ENCODE peak calls at places on chromosome 21, in six cellular contexts. B is BE2C, Z is prostate gland, V is A549, G is uterus, N is upper lobe of right lung. C is an unnamed sample.

GRCh38 chr21:26846036-26846931 is 1.1 kb upstream of the ADAMTS1 start:
- DNase-seq in N (peak; percentile 86), V (no peak), G (peak; percentile 91), B (peak; percentile 76), Z (peak; percentile 40), C (peak; percentile 78)

GRCh38 chr21:45366931-45367401 is 38.0 kb upstream of the COL18A1 start:
- DNase-seq in B (peak; percentile 75), Z (no peak), G (peak; percentile 91), N (no peak), V (peak; percentile 76), C (no peak)

GRCh38 chr21:41752231-41752681 is 14.6 kb downstream of the RIPK4 start:
- DNase-seq in Z (no peak), V (no peak), G (no peak), B (no peak), N (no peak), C (no peak)

GRCh38 chr21:31972622-31973021 is 99.8 kb downstream of the HUNK start:
- DNase-seq in B (no peak), V (no peak), Z (no peak), G (no peak), N (no peak), C (no peak)

GRCh38 chr21:36700961-36701911 is 2.3 kb downstream of the SIM2 start:
- DNase-seq in Z (no peak), V (no peak), G (no peak), B (no peak), N (peak; percentile 61), C (no peak)

GRCh38 chr21:43619344-43619743 is 39.9 kb downstream of the HSF2BP start:
- DNase-seq in B (no peak), V (no peak), G (no peak), Z (no peak), N (no peak), C (no peak)

GRCh38 chr21:41561701-41562100 is 53.7 kb upstream of the TMPRSS2 start:
- DNase-seq in Z (no peak), V (no peak), N (no peak), G (no peak), B (no peak), C (no peak)

GRCh38 chr21:46057710-46058241 is 40.1 kb upstream of the COL6A2 start:
- DNase-seq in V (no peak), Z (no peak), G (no peak), B (no peak), N (no peak), C (peak; percentile 28)

GRCh38 chr21:37758997-37759396 is 157.3 kb downstream of the KCNJ6 start:
- DNase-seq in B (peak; percentile 27), G (no peak), Z (peak; percentile 28), V (peak; percentile 23), N (peak; percentile 72), C (no peak)

GRCh38 chr21:45098867-45099266 is 24.5 kb downstream of the ADARB1 start:
- DNase-seq in Z (no peak), G (no peak), V (no peak), B (no peak), N (no peak), C (no peak)

GRCh38 chr21:35732788-35733187 is 327.5 kb downstream of the SETD4 start:
- DNase-seq in B (no peak), V (no peak), N (no peak), Z (peak; percentile 19), G (no peak), C (no peak)

GRCh38 chr21:43262427-43262826 is 93.6 kb downstream of the CRYAA start:
- DNase-seq in N (peak; percentile 46), B (peak; percentile 29), G (no peak), V (no peak), Z (no peak), C (peak; percentile 33)

GRCh38 chr21:44527983-44528633 is 11.9 kb downstream of the KRTAP10-1 start:
- DNase-seq in Z (no peak), B (peak; percentile 4), V (no peak), N (peak; percentile 54), G (peak; percentile 5), C (peak; percentile 34)

GRCh38 chr21:44415073-44416025 is 40.0 kb upstream of the LRRC3 start:
- DNase-seq in N (peak; percentile 29), V (no peak), B (no peak), G (peak; percentile 1), Z (no peak), C (no peak)

GRCh38 chr21:37845535-37845934 is 70.7 kb downstream of the KCNJ6 start:
- DNase-seq in N (no peak), V (no peak), G (no peak), B (no peak), Z (no peak), C (no peak)

GRCh38 chr21:36848875-36849274 is 117.6 kb downstream of the HLCS start:
- DNase-seq in Z (no peak), G (no peak), V (no peak), N (no peak), B (no peak), C (no peak)

GRCh38 chr21:46325073-46325912 is 1.3 kb downstream of the PCNT start:
- DNase-seq in B (peak; percentile 87), V (peak; percentile 65), G (peak; percentile 48), N (peak; percentile 75), Z (peak; percentile 46), C (peak; percentile 64)

GRCh38 chr21:33761104-33762036 is 119.1 kb downstream of the ITSN1 start:
- DNase-seq in N (no peak), Z (no peak), B (no peak), V (peak; percentile 46), G (peak; percentile 23), C (no peak)

GRCh38 chr21:37249112-37249904 is 17.8 kb downstream of the VPS26C start:
- DNase-seq in N (no peak), Z (no peak), V (no peak), G (no peak), B (no peak), C (no peak)

GRCh38 chr21:45579383-45580180 is 37.3 kb upstream of the SLC19A1 start:
- DNase-seq in V (no peak), G (peak; percentile 7), N (peak; percentile 55), B (no peak), Z (no peak), C (peak; percentile 32)

GRCh38 chr21:29346281-29346680 is 47.6 kb downstream of the BACH1 start:
- DNase-seq in V (no peak), N (no peak), Z (no peak), B (no peak), G (no peak), C (no peak)

GRCh38 chr21:29656504-29657227 is 283.1 kb downstream of the GRIK1 start:
- DNase-seq in N (no peak), B (no peak), G (no peak), Z (no peak), V (no peak), C (no peak)

GRCh38 chr21:42426424-42426823 is 22.7 kb downstream of the UBASH3A start:
- DNase-seq in B (no peak), G (no peak), N (no peak), V (no peak), Z (no peak), C (no peak)

GRCh38 chr21:29477941-29478340 is 179.2 kb downstream of the BACH1 start:
- DNase-seq in G (no peak), N (no peak), Z (no peak), B (no peak), V (no peak), C (no peak)

GRCh38 chr21:16608209-16608830 is 878.5 kb downstream of the USP25 start:
- DNase-seq in Z (no peak), V (no peak), B (no peak), G (no peak), N (no peak), C (no peak)

GRCh38 chr21:41715649-41716321 is 51.1 kb downstream of the RIPK4 start:
- DNase-seq in V (peak; percentile 72), G (no peak), Z (no peak), B (no peak), N (peak; percentile 32), C (no peak)

GRCh38 chr21:46150073-46150472 is 5.3 kb downstream of the FTCD start:
- DNase-seq in G (no peak), Z (no peak), V (no peak), B (peak; percentile 15), N (peak; percentile 56), C (peak; percentile 36)

DNA sequence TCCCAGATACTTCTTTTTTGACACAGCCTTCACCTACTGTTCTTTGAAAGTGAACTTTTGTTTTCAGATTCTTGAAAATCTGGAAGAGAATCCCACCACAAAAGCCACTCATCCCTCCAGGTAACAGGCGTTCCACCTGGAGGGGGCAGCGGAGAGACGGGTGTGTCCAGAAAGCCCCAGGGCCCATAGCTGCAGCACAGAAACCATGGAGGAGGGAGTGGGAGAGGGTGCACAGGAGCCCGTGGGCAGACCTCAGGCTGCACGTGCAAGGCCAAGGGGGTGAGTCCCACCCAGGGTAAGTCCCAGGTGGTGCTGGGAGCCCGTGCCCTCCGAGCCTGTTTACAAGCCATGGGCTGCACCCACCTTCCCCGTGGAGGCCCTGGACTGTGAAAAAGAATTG is 86.5 kb downstream of the PSMG1 start:
- DNase-seq in Z (no peak), V (no peak), B (no peak), G (no peak), N (no peak), C (no peak)
- TF ChIP-seq CTCF in Z (no peak), V (no peak), B (peak; percentile 14), G (no peak), N (no peak), C (no peak)

DNA sequence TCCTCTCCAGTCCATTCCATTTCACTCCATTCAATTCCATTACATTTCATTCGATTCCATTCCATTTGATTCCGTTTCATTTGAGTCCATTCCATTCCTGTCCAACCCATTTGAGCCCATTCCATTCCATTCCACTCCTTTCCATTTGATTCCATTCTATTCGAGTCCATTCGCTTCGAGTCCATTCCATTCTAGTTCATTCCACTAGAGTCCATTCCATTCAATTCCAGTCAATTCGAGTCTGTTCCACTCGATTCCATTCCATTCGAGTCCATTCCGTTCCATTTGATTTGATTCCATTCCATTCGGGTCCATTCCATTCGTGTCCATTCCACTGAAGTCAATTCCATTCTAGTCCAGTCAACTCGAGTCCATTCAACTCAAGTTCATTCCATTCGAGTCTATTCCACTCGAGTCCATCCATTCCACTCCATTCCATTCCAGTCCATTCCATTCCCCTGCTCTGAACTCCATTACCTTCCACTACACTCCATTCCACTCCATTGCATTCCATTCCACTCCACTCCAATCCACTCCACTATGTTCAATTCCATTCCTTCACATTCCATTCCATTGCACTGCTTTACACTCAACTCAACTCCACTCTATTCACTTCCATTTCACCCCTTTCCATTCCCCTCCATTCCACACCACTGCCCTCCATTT is 2569.4 kb upstream of the TPTE start:
- DNase-seq in N (no peak), G (no peak), Z (no peak), V (no peak), B (no peak), C (no peak)
- H3K9me3 ChIP-seq in N (peaks cover 92% of the 10 kb centered on the region), G (peaks cover 28% of the 10 kb centered on the region), Z (peaks cover 10% of the 10 kb centered on the region), V (peaks cover 38% of the 10 kb centered on the region), B (peaks cover 25% of the 10 kb centered on the region), C (peaks cover 90% of the 10 kb centered on the region)

DNA sequence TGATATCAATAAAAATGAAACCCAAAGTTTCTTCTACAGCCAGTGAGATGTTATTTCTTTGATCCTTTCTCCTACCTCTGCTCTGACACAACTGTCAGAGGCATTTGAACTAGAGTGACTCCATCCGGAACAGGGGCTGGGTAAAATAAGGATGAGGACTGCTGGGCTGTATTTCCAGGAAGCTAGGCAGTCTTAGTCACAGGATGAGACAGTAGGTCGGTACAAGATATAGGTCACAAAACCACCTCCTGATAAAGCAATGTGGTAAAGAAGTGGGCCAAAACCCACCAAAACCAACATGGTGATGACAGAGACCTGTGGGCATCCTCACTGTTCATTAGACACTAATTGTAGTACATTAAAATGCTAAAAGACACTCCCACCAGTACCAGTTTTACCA is 96.5 kb downstream of the GABPA start:
- DNase-seq in V (no peak), G (no peak), B (no peak), N (no peak), Z (no peak), C (no peak)
- TF ChIP-seq CTCF in V (no peak), G (no peak), B (no peak), N (no peak), Z (no peak), C (no peak)

GRCh38 chr21:7957713-7958064 is 2563.7 kb upstream of the TPTE start:
- DNase-seq in G (no peak), Z (no peak), N (no peak), V (no peak), B (no peak), C (no peak)
- H3K9me3 ChIP-seq in G (peaks cover 12% of the 10 kb centered on the region), Z (no peaks in the 10 kb centered on the region), N (peaks cover 76% of the 10 kb centered on the region), V (peaks cover 16% of the 10 kb centered on the region), B (peaks cover 10% of the 10 kb centered on the region), C (peaks cover 79% of the 10 kb centered on the region)